ENCODE peak calls at places on chromosomes 6 and 20, in six cellular contexts. M is OCI-LY7, H is kidney epithelial cell, B is RWPE1, Y is A549, D is endothelial cell. U is an unnamed sample.

GRCh38 chr20:8129211-8129986 is 2.7 kb upstream of the PLCB1 start:
- DNase-seq in M (no peak), H (no peak), B (no peak), Y (no peak), D (no peak), U (no peak)

GRCh38 chr20:62636446-62636845 is 5.9 kb upstream of the SLCO4A1 start:
- DNase-seq in M (peak; percentile 29), H (no peak), B (no peak), Y (no peak), D (no peak), U (peak; percentile 40)

GRCh38 chr6:137264308-137265075 is 45.3 kb upstream of the IFNGR1 start:
- DNase-seq in M (no peak), H (no peak), B (no peak), Y (no peak), D (no peak), U (no peak)

GRCh38 chr20:34798328-34798727 is 27.1 kb downstream of the NCOA6 start:
- DNase-seq in M (no peak), H (no peak), B (no peak), Y (no peak), D (no peak), U (no peak)

GRCh38 chr6:169263836-169264608 is 10.4 kb upstream of the THBS2 start:
- DNase-seq in M (no peak), H (no peak), B (peak; percentile 42), Y (no peak), D (no peak), U (no peak)

GRCh38 chr6:11410539-11411307 is 126.8 kb upstream of the TMEM170B start:
- DNase-seq in M (no peak), H (no peak), B (no peak), Y (no peak), D (no peak), U (peak; percentile 60)

GRCh38 chr20:32378461-32378860 is 20.3 kb downstream of the ASXL1 start:
- DNase-seq in M (no peak), H (no peak), B (no peak), Y (no peak), D (no peak), U (no peak)

GRCh38 chr6:90093558-90094073 is 199.3 kb downstream of the GJA10 start:
- DNase-seq in M (no peak), H (no peak), B (no peak), Y (no peak), D (no peak), U (no peak)

GRCh38 chr20:46583411-46584214 is 33.2 kb upstream of the OCSTAMP start:
- DNase-seq in M (no peak), H (no peak), B (no peak), Y (no peak), D (no peak), U (no peak)

GRCh38 chr20:4555188-4555893 is 166.4 kb upstream of the PRND start:
- DNase-seq in M (no peak), H (peak; percentile 31), B (peak; percentile 53), Y (peak; percentile 44), D (no peak), U (no peak)

GRCh38 chr6:83868639-83869038 is 9.2 kb downstream of the CYB5R4 start:
- DNase-seq in M (no peak), H (no peak), B (peak; percentile 52), Y (no peak), D (no peak), U (no peak)

GRCh38 chr6:15253107-15254073 is 7.5 kb downstream of the JARID2 start:
- DNase-seq in M (no peak), H (no peak), B (no peak), Y (no peak), D (no peak), U (peak; percentile 25)

GRCh38 chr20:58986286-58986967 is 5.4 kb downstream of the NELFCD start:
- DNase-seq in M (no peak), H (no peak), B (no peak), Y (no peak), D (no peak), U (no peak)

GRCh38 chr20:8721098-8721497 is 347.8 kb upstream of the PLCB4 start:
- DNase-seq in M (peak; percentile 80), H (peak; percentile 10), B (peak; percentile 34), Y (peak; percentile 13), D (peak; percentile 55), U (peak; percentile 37)

GRCh38 chr6:90286884-90287488 is 9.7 kb downstream of the BACH2 start:
- DNase-seq in M (peak; percentile 89), H (no peak), B (peak; percentile 37), Y (peak; percentile 25), D (peak; percentile 57), U (peak; percentile 88)

GRCh38 chr6:24891004-24891403 is 44.8 kb downstream of the RIPOR2 start:
- DNase-seq in M (peak; percentile 80), H (no peak), B (no peak), Y (no peak), D (no peak), U (peak; percentile 46)

GRCh38 chr6:100506651-100507050 is 41.9 kb upstream of the SIM1 start:
- DNase-seq in M (no peak), H (no peak), B (no peak), Y (no peak), D (no peak), U (no peak)

GRCh38 chr6:73064261-73064660 is 161.0 kb downstream of the KHDC1L start:
- DNase-seq in M (no peak), H (no peak), B (no peak), Y (no peak), D (no peak), U (no peak)

GRCh38 chr20:10075606-10076005 is 40.8 kb downstream of the ANKEF1 start:
- DNase-seq in M (no peak), H (no peak), B (peak; percentile 25), Y (no peak), D (no peak), U (no peak)

GRCh38 chr6:145626857-145627256 is 108.5 kb downstream of the EPM2A start:
- DNase-seq in M (no peak), H (no peak), B (no peak), Y (no peak), D (no peak), U (no peak)

GRCh38 chr20:41563087-41563486 is 55.1 kb downstream of the CHD6 start:
- DNase-seq in M (no peak), H (no peak), B (no peak), Y (no peak), D (no peak), U (no peak)

GRCh38 chr20:41560971-41561370 is 57.2 kb downstream of the CHD6 start:
- DNase-seq in M (no peak), H (no peak), B (no peak), Y (no peak), D (no peak), U (no peak)

GRCh38 chr20:41559658-41560057 is 58.5 kb downstream of the CHD6 start:
- DNase-seq in M (no peak), H (no peak), B (no peak), Y (no peak), D (no peak), U (no peak)
- TF ChIP-seq CTCF in M (no peak), H (no peak), B (no peak), Y (no peak), D (no peak), U (no peak)

GRCh38 chr6:30447237-30447636 is 42.1 kb upstream of the HLA-E start:
- DNase-seq in M (no peak), H (no peak), B (no peak), Y (peak; percentile 32), D (peak; percentile 75), U (no peak)
- TF ChIP-seq CTCF in M (no peak), H (peak; percentile 40), B (no peak), Y (no peak), D (peak; percentile 66), U (no peak)

GRCh38 chr6:119284861-119285521 is 64.6 kb downstream of the MAN1A1 start:
- DNase-seq in M (peak; percentile 36), H (no peak), B (no peak), Y (no peak), D (peak; percentile 7), U (peak; percentile 27)
- TF ChIP-seq CTCF in M (peak; percentile 70), H (peak; percentile 29), B (peak; percentile 14), Y (no peak), D (peak; percentile 12), U (no peak)

GRCh38 chr6:129932321-129932720 is 71.2 kb upstream of the TMEM244 start:
- DNase-seq in M (no peak), H (no peak), B (no peak), Y (no peak), D (no peak), U (no peak)

GRCh38 chr6:129940454-129941195 is 77.8 kb upstream of the L3MBTL3 start:
- DNase-seq in M (no peak), H (no peak), B (no peak), Y (no peak), D (no peak), U (no peak)

GRCh38 chr6:129938242-129939020 is 77.3 kb upstream of the TMEM244 start:
- DNase-seq in M (no peak), H (no peak), B (no peak), Y (no peak), D (no peak), U (no peak)

DNA sequence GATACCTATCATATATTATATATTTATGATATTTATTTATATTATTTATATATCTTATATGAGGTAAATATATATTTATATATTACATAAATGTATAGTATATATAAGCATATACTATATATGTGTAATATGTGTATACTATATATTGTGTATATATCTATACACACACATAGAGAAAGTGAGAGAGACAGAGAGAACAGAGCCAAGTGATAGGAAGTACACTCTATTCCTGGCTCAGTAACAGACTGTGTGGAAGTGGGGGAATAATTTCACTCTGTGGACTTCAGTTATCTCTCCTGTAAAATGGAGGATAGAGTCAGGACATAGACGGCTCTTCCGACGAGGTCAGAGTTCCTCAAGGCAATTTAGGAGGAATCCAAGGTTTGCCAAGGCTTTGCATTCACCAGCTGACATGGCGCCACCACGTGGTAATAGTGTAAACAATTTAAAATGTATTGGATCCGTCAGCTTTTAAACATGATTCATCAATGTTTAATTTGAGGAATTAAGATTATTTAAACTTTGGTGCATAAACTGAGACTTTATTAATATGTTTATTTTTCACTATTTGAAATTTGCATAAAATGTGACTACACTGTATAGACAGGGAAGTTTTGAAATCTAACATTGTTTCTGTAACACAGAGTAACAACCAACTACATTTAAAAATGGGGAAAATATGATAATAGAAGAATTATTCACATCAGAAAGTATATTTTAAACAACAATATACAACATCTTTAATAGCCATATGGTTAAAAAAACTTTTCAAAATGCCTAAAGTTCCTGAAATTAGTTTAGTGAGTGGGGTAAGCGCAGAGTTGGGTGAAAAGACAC is 75.4 kb upstream of the TMEM244 start:
- DNase-seq in M (peak; percentile 61), H (no peak), B (peak; percentile 36), Y (peak; percentile 1), D (peak; percentile 60), U (peak; percentile 59)
- TF ChIP-seq CTCF in M (peak; percentile 97), H (peak; percentile 56), B (peak; percentile 79), Y (peak; percentile 63), D (peak; percentile 66), U (peak; percentile 83)

GRCh38 chr6:74752303-74752702 is 453.6 kb downstream of the COL12A1 start:
- DNase-seq in M (no peak), H (no peak), B (no peak), Y (no peak), D (peak; percentile 12), U (no peak)
- TF ChIP-seq CTCF in M (peak; percentile 29), H (peak; percentile 17), B (no peak), Y (no peak), D (no peak), U (no peak)

DNA sequence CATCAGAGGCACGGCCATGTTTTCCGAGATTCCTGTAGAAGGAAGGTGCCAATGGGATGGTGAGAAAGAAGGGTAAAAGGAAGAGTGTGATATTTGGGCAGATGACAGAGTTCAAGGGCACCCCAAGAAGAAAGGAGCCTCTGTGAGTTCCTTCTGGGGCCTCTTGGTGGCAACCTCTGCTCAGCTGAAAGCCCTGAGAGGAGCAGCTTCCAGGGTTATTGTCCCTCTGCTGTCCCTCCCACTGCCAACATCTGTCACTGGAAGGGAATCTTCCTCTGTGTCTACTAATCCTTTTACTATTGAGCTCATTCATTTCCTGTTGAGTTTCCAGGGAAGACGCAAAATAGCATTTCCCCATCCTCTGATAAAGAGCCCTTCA is 40.0 kb upstream of the KCNK16 start:
- DNase-seq in M (no peak), H (no peak), B (no peak), Y (no peak), D (no peak), U (no peak)
- TF ChIP-seq CTCF in M (no peak), H (no peak), B (no peak), Y (no peak), D (peak; percentile 2), U (no peak)

U was measured in activated CD8-positive, alpha-beta T cell treated with anti-CD3 and anti-CD28 coated beads for 36 hours.